ENCODE peak calls at places on chromosome 7, in five cellular contexts. C is H1, G is SK-N-SH, K is HepG2, R is GM12878. X is an unnamed sample.

GRCh38 chr7:100837099-100837836 is 9.9 kb upstream of the EPHB4 start:
- DNase-seq in C (peak), G (peak), K (no peak), R (peak), X (peak)

GRCh38 chr7:31104361-31105255 is 52.5 kb downstream of the ADCYAP1R1 start:
- DNase-seq in C (no peak), G (no peak), K (no peak), R (no peak), X (no peak)

GRCh38 chr7:128425851-128426250 is 16.1 kb upstream of the IMPDH1 start:
- DNase-seq in C (peak), G (peak), K (peak), R (no peak), X (peak)

GRCh38 chr7:39923086-39923485 is 27.0 kb upstream of the CDK13 start:
- DNase-seq in C (no peak), G (no peak), K (no peak), R (no peak), X (no peak)

GRCh38 chr7:80665526-80665925 is 27.1 kb downstream of the CD36 start:
- DNase-seq in C (no peak), G (no peak), K (no peak), R (no peak), X (no peak)

GRCh38 chr7:135164357-135165021 is 6.0 kb downstream of the CYREN start:
- DNase-seq in C (no peak), G (peak), K (no peak), R (no peak), X (no peak)

GRCh38 chr7:73770002-73770859 is at the start of gene CLDN3:
- DNase-seq in C (peak), G (peak), K (no peak), R (no peak), X (peak)

GRCh38 chr7:585229-585711 is 65.6 kb upstream of the PDGFA start:
- DNase-seq in C (no peak), G (no peak), K (no peak), R (peak), X (peak)

GRCh38 chr7:85167636-85168035 is 19.2 kb downstream of the SEMA3D start:
- DNase-seq in C (no peak), G (no peak), K (no peak), R (no peak), X (no peak)

GRCh38 chr7:49563693-49564378 is 209.6 kb upstream of the VWC2 start:
- DNase-seq in C (no peak), G (no peak), K (no peak), R (no peak), X (no peak)

GRCh38 chr7:80087768-80088170 is 46.9 kb upstream of the GNAI1 start:
- DNase-seq in C (no peak), G (no peak), K (no peak), R (no peak), X (no peak)

GRCh38 chr7:122040147-122040546 is 103.9 kb downstream of the AASS start:
- DNase-seq in C (no peak), G (no peak), K (no peak), R (no peak), X (no peak)

GRCh38 chr7:49926720-49927119 is 153.3 kb downstream of the VWC2 start:
- DNase-seq in C (no peak), G (no peak), K (no peak), R (no peak), X (no peak)

GRCh38 chr7:130372813-130373212 is 7.5 kb upstream of the CPA1 start:
- DNase-seq in C (no peak), G (no peak), K (no peak), R (no peak), X (no peak)

GRCh38 chr7:149444260-149444659 is 16.6 kb downstream of the ZNF777 start:
- DNase-seq in C (peak), G (no peak), K (no peak), R (no peak), X (peak)

GRCh38 chr7:157875230-157876179 is 538.7 kb downstream of the DNAJB6 start:
- DNase-seq in C (peak), G (peak), K (no peak), R (no peak), X (peak)

GRCh38 chr7:138167222-138167621 is 91.0 kb downstream of the AKR1D1 start:
- DNase-seq in C (no peak), G (no peak), K (no peak), R (no peak), X (no peak)

GRCh38 chr7:23333671-23334246 is 34.6 kb downstream of the MALSU1 start:
- DNase-seq in C (no peak), G (no peak), K (no peak), R (no peak), X (no peak)

GRCh38 chr7:16399916-16400895 is 21.1 kb downstream of the CRPPA start:
- DNase-seq in C (no peak), G (no peak), K (no peak), R (no peak), X (no peak)
- TF ChIP-seq TAF1 in C (no peak), G (no peak), K (no peak), R (no peak), X (no peak)

GRCh38 chr7:105149827-105150226 is 135.8 kb downstream of the KMT2E start:
- DNase-seq in C (no peak), G (no peak), K (no peak), R (no peak), X (no peak)
- TF ChIP-seq RAD21 in C (no peak), G (no peak), K (no peak), R (no peak), X (no peak)

GRCh38 chr7:114784756-114785155 is 137.1 kb upstream of the MDFIC start:
- DNase-seq in C (no peak), G (no peak), K (no peak), R (no peak), X (no peak)
- H3K4me2 ChIP-seq in C (no peak), G (no peak), K (no peak), R (no peak), X (no peak)

DNA sequence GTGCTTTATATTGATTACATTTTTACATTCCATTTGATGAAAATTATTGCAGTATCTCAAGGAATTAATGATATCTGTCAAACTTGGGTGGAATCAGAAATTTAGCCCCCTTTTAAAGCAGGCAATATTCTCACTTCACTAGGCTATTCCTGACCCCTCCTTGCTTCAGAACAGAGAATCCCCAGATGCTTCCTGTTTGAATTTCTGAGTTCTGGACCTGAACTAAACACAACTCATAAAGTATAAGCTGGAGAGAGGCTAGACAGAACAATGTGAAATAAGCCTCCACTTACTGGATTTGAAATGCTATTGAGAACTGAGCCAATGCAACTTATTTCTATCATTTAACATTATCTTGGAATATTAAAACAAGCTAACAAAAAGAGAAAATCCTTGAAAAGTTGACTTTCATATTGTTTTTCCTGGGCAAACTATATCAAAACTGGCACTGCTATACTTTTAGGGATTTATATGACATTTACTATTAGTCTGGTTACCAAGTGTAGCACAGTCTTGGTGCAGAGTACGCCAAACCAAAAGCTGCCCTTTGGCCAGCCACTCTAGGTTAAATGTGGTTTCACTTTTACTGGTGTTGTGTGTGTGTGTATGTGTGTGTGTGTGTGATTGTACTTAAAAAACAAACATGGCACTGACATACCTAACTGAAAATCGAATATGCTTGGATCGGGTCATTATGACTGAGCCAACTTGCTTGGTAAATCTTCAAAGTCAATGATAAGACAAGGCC is 19.0 kb upstream of the AGMO start:
- DNase-seq in C (no peak), G (no peak), K (no peak), R (no peak), X (no peak)
- TF ChIP-seq TAF1 in C (no peak), G (no peak), K (no peak), R (no peak), X (no peak)

GRCh38 chr7:115471891-115472290 is 550.0 kb downstream of the MDFIC start:
- DNase-seq in C (no peak), G (no peak), K (no peak), R (no peak), X (no peak)
- TF ChIP-seq RAD21 in C (no peak), G (no peak), K (no peak), R (no peak), X (no peak)

GRCh38 chr7:36315309-36315948 is 74.2 kb upstream of the ANLN start:
- DNase-seq in C (no peak), G (no peak), K (no peak), R (no peak), X (no peak)
- H3K4me2 ChIP-seq in C (no peak), G (no peak), K (peak), R (no peak), X (no peak)

DNA sequence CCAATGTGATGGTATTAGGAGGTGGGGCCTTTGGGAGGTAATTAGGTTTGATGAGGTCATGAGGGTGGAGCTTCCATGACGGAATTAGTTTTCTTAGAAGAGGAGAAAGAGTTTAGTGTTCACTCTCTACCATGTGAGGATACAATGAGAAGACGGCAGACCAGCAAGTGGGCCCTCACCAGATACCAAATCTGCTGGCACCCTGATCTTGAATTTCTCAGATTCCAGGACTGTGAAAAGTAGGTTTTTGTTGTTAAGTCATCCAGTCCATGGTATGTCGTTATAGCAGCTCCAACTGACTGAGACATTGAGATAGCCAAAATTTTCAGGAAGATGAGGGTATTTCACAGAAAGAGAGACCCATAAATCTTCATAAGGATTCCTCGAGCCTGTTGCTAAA is 3.6 kb upstream of the TMEM196 start:
- DNase-seq in C (no peak), G (no peak), K (no peak), R (no peak), X (no peak)
- TF ChIP-seq TAF1 in C (no peak), G (no peak), K (no peak), R (no peak), X (no peak)

DNA sequence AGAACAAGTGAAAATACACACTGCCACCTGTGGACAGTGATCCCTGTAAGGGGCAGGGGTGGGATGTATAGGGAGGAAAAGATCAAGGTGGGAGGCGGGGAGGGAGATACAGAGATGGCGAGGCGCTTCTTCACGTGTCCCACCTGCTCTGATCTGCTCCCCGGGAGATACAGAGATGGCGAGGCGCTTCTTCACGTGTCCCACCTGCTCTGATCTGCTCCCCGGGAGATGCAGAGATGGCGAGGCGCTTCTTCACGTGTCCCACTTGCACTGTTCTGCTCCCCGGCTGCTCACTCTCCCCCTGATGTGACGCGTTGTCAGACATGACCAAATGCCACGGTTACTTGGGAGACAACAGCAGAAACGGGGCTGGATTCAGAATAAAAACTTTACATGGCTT is 308.3 kb upstream of the SHH start:
- DNase-seq in C (no peak), G (no peak), K (no peak), R (no peak), X (no peak)
- TF ChIP-seq RAD21 in C (no peak), G (no peak), K (no peak), R (no peak), X (no peak)

GRCh38 chr7:151273646-151274375 is 25.3 kb upstream of the SMARCD3 start:
- DNase-seq in C (no peak), G (no peak), K (no peak), R (no peak), X (no peak)

GRCh38 chr7:151269511-151269910 is 21.0 kb upstream of the SMARCD3 start:
- DNase-seq in C (no peak), G (no peak), K (no peak), R (no peak), X (no peak)

GRCh38 chr7:151272877-151273276 is 24.4 kb upstream of the SMARCD3 start:
- DNase-seq in C (no peak), G (no peak), K (no peak), R (no peak), X (peak)

GRCh38 chr7:151272410-151272809 is 23.9 kb upstream of the SMARCD3 start:
- DNase-seq in C (no peak), G (no peak), K (no peak), R (no peak), X (no peak)

DNA sequence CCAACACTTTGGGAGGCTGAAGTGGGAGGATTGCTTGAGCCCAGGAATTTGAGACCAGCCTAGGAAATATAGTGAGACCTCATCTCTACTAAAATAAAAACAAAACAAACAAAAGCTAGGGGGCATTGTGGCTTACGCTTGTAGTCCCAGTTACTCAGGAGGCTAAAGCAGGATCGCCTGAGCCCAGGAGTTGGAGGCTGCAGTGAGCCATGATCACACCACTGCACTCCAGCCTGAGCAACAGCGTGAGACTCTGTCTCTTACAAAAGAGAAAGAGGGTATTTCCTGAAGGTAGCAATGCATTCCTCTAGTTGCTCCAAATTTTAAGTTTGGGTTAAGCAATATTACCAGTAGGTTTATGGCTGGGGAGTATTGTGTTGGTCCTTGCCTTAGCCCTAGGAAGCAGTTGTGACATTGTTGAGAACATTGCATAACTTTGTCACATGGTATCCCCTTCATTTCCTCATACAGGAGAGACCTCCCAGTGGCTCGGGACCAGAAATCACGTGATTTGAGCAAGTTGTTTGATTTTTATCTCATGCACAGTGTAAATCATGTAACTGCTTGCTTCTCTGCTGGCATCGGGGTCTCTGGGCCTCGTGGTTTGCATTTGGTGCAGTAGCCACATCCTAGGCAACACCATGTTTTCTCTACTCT is 23.3 kb upstream of the SMARCD3 start:
- DNase-seq in C (no peak), G (no peak), K (peak), R (no peak), X (no peak)
- H3K4me2 ChIP-seq in C (no peak), G (no peak), K (peak), R (no peak), X (no peak)

GRCh38 chr7:97014145-97014544 is 8.8 kb downstream of the DLX6 start:
- DNase-seq in C (no peak), G (no peak), K (no peak), R (no peak), X (no peak)
- TF ChIP-seq TAF1 in C (no peak), G (no peak), K (no peak), R (no peak), X (no peak)

X was measured in K562.